ENCODE peak calls at places on chromosome 4, in four cellular contexts. One of them, this sample, is unnamed.

GRCh38 chr4:140153419-140153743 is 603 bp downstream of the MAML3 start:
- DNase-seq in kidney epithelial cell: no peak
- DNase-seq in CD8-positive, alpha-beta T cell: no peak
- DNase-seq in fibroblast of the aortic adventitia: no peak
- DNase-seq in this sample: no peak

GRCh38 chr4:5821665-5822358 is 71.1 kb downstream of the CRMP1 start:
- DNase-seq in kidney epithelial cell: no peak
- DNase-seq in CD8-positive, alpha-beta T cell: no peak
- DNase-seq in fibroblast of the aortic adventitia: no peak
- DNase-seq in this sample: no peak

GRCh38 chr4:183870997-183871396 is 34.1 kb upstream of the STOX2 start:
- DNase-seq in kidney epithelial cell: no peak
- DNase-seq in CD8-positive, alpha-beta T cell: no peak
- DNase-seq in fibroblast of the aortic adventitia: no peak
- DNase-seq in this sample: no peak

GRCh38 chr4:75229783-75230570 is 284.2 kb downstream of the RCHY1 start:
- DNase-seq in kidney epithelial cell: no peak
- DNase-seq in CD8-positive, alpha-beta T cell: no peak
- DNase-seq in fibroblast of the aortic adventitia: no peak
- DNase-seq in this sample: peak; percentile 7

GRCh38 chr4:40372651-40373050 is 37.5 kb downstream of the CHRNA9 start:
- DNase-seq in kidney epithelial cell: no peak
- DNase-seq in CD8-positive, alpha-beta T cell: no peak
- DNase-seq in fibroblast of the aortic adventitia: no peak
- DNase-seq in this sample: no peak

GRCh38 chr4:7041851-7042696 is 1.1 kb upstream of the TADA2B start:
- DNase-seq in kidney epithelial cell: no peak
- DNase-seq in CD8-positive, alpha-beta T cell: peak; percentile 28
- DNase-seq in fibroblast of the aortic adventitia: peak; percentile 41
- DNase-seq in this sample: peak; percentile 55

GRCh38 chr4:53919605-53920004 is 144.8 kb downstream of the CHIC2 start:
- DNase-seq in kidney epithelial cell: no peak
- DNase-seq in CD8-positive, alpha-beta T cell: no peak
- DNase-seq in fibroblast of the aortic adventitia: peak; percentile 38
- DNase-seq in this sample: no peak

GRCh38 chr4:95124906-95125504 is 367.2 kb downstream of the BMPR1B start:
- DNase-seq in kidney epithelial cell: peak; percentile 50
- DNase-seq in CD8-positive, alpha-beta T cell: no peak
- DNase-seq in fibroblast of the aortic adventitia: peak; percentile 82
- DNase-seq in this sample: peak; percentile 76

GRCh38 chr4:27934881-27935280 is 1074.2 kb downstream of the STIM2 start:
- DNase-seq in kidney epithelial cell: no peak
- DNase-seq in CD8-positive, alpha-beta T cell: no peak
- DNase-seq in fibroblast of the aortic adventitia: no peak
- DNase-seq in this sample: no peak

GRCh38 chr4:112431158-112431557 is 84.8 kb downstream of the NEUROG2 start:
- DNase-seq in kidney epithelial cell: no peak
- DNase-seq in CD8-positive, alpha-beta T cell: no peak
- DNase-seq in fibroblast of the aortic adventitia: no peak
- DNase-seq in this sample: no peak

GRCh38 chr4:140718240-140718639 is 37.9 kb downstream of the TBC1D9 start:
- DNase-seq in kidney epithelial cell: peak; percentile 37
- DNase-seq in CD8-positive, alpha-beta T cell: no peak
- DNase-seq in fibroblast of the aortic adventitia: peak; percentile 53
- DNase-seq in this sample: peak; percentile 59

GRCh38 chr4:169315530-169316306 is 45.0 kb upstream of the SH3RF1 start:
- DNase-seq in kidney epithelial cell: no peak
- DNase-seq in CD8-positive, alpha-beta T cell: no peak
- DNase-seq in fibroblast of the aortic adventitia: peak; percentile 73
- DNase-seq in this sample: peak; percentile 92

GRCh38 chr4:106048250-106048931 is 153.1 kb downstream of the NPNT start:
- DNase-seq in kidney epithelial cell: no peak
- DNase-seq in CD8-positive, alpha-beta T cell: no peak
- DNase-seq in fibroblast of the aortic adventitia: peak; percentile 68
- DNase-seq in this sample: peak; percentile 77

GRCh38 chr4:124712417-124713212 is at the start of gene ANKRD50:
- DNase-seq in kidney epithelial cell: peak; percentile 65
- DNase-seq in CD8-positive, alpha-beta T cell: peak; percentile 66
- DNase-seq in fibroblast of the aortic adventitia: peak; percentile 95
- DNase-seq in this sample: peak; percentile 94

GRCh38 chr4:71267244-71267643 is 71.6 kb upstream of the SLC4A4 start:
- DNase-seq in kidney epithelial cell: no peak
- DNase-seq in CD8-positive, alpha-beta T cell: no peak
- DNase-seq in fibroblast of the aortic adventitia: no peak
- DNase-seq in this sample: peak; percentile 17

GRCh38 chr4:2036327-2036726 is 22.8 kb upstream of the NAT8L start:
- DNase-seq in kidney epithelial cell: no peak
- DNase-seq in CD8-positive, alpha-beta T cell: no peak
- DNase-seq in fibroblast of the aortic adventitia: no peak
- DNase-seq in this sample: no peak

GRCh38 chr4:55172694-55173287 is 47.4 kb upstream of the KDR start:
- DNase-seq in kidney epithelial cell: no peak
- DNase-seq in CD8-positive, alpha-beta T cell: no peak
- DNase-seq in fibroblast of the aortic adventitia: peak; percentile 84
- DNase-seq in this sample: no peak

GRCh38 chr4:137627938-137628460 is 95.7 kb upstream of the PCDH18 start:
- DNase-seq in kidney epithelial cell: no peak
- DNase-seq in CD8-positive, alpha-beta T cell: no peak
- DNase-seq in fibroblast of the aortic adventitia: no peak
- DNase-seq in this sample: no peak

GRCh38 chr4:77073106-77073858 is 2.5 kb downstream of the CCNI start:
- DNase-seq in kidney epithelial cell: no peak
- DNase-seq in CD8-positive, alpha-beta T cell: no peak
- DNase-seq in fibroblast of the aortic adventitia: peak; percentile 64
- DNase-seq in this sample: peak; percentile 56

GRCh38 chr4:73452953-73453700 is 17.1 kb downstream of the AFP start:
- DNase-seq in kidney epithelial cell: no peak
- DNase-seq in CD8-positive, alpha-beta T cell: no peak
- DNase-seq in fibroblast of the aortic adventitia: peak; percentile 42
- DNase-seq in this sample: no peak

GRCh38 chr4:1879491-1879890 is 8.3 kb downstream of the NSD2 start:
- DNase-seq in kidney epithelial cell: no peak
- DNase-seq in CD8-positive, alpha-beta T cell: no peak
- DNase-seq in fibroblast of the aortic adventitia: no peak
- DNase-seq in this sample: peak; percentile 33

GRCh38 chr4:1196421-1197183 is 24.2 kb upstream of the SPON2 start:
- DNase-seq in kidney epithelial cell: no peak
- DNase-seq in CD8-positive, alpha-beta T cell: no peak
- DNase-seq in fibroblast of the aortic adventitia: no peak
- DNase-seq in this sample: no peak